ENCODE peak calls at places on chromosomes 16 and 17, in seven cellular contexts. R, I, P, O, Z, F and K are unnamed samples. For H3K4me1, the result is how much of the 10 kb centered on the place peaks cover.

GRCh38 chr16:88064889-88065746 is 113.9 kb downstream of the BANP start:
- DNase-seq in R (no peak), I (no peak), P (no peak), O (no peak), Z (peak), F (no peak), K (no peak)

GRCh38 chr17:57862990-57863667 is 13.3 kb upstream of the MRPS23 start:
- DNase-seq in R (no peak), I (no peak), P (no peak), O (no peak), Z (no peak), F (no peak), K (no peak)

GRCh38 chr17:17151962-17152361 is 54.2 kb downstream of the PLD6 start:
- DNase-seq in R (no peak), I (peak), P (peak), O (peak), Z (peak), F (peak), K (peak)

GRCh38 chr16:81804134-81804610 is 25.1 kb downstream of the PLCG2 start:
- DNase-seq in R (no peak), I (no peak), P (no peak), O (no peak), Z (no peak), F (no peak), K (no peak)

GRCh38 chr16:21117567-21117966 is 33.1 kb downstream of the DNAH3 start:
- DNase-seq in R (no peak), I (no peak), P (no peak), O (no peak), Z (no peak), F (no peak), K (no peak)

GRCh38 chr16:10504404-10504885 is 76.0 kb downstream of the EMP2 start:
- DNase-seq in R (no peak), I (no peak), P (no peak), O (no peak), Z (no peak), F (no peak), K (no peak)

GRCh38 chr16:17304124-17304813 is 166.5 kb downstream of the XYLT1 start:
- DNase-seq in R (peak), I (peak), P (no peak), O (peak), Z (no peak), F (no peak), K (no peak)

GRCh38 chr16:77383606-77384187 is 51.1 kb downstream of the ADAMTS18 start:
- DNase-seq in R (no peak), I (no peak), P (no peak), O (no peak), Z (no peak), F (no peak), K (no peak)

GRCh38 chr16:19011169-19011731 is 27.5 kb downstream of the TMC7 start:
- DNase-seq in R (no peak), I (no peak), P (no peak), O (no peak), Z (no peak), F (no peak), K (no peak)

GRCh38 chr17:9768381-9768934 is 22.9 kb downstream of the DHRS7C start:
- DNase-seq in R (peak), I (peak), P (no peak), O (no peak), Z (no peak), F (peak), K (no peak)

GRCh38 chr16:10754941-10755340 is 11.3 kb downstream of the NUBP1 start:
- DNase-seq in R (no peak), I (peak), P (no peak), O (no peak), Z (no peak), F (no peak), K (no peak)

GRCh38 chr16:11722468-11722808 is 20.2 kb downstream of the TXNDC11 start:
- DNase-seq in R (no peak), I (no peak), P (no peak), O (no peak), Z (no peak), F (no peak), K (no peak)

GRCh38 chr17:16297367-16298139 is 55.7 kb downstream of the CENPV start:
- DNase-seq in R (no peak), I (no peak), P (no peak), O (peak), Z (no peak), F (no peak), K (no peak)

GRCh38 chr16:27314161-27314723 is 468 bp downstream of the IL4R start:
- DNase-seq in R (peak), I (peak), P (no peak), O (peak), Z (peak), F (peak), K (peak)

GRCh38 chr16:82995927-82996441 is 369.2 kb downstream of the CDH13 start:
- DNase-seq in R (no peak), I (peak), P (no peak), O (peak), Z (peak), F (no peak), K (no peak)

GRCh38 chr17:3879181-3879580 is 13.7 kb downstream of the CAMKK1 start:
- DNase-seq in R (no peak), I (peak), P (no peak), O (no peak), Z (peak), F (no peak), K (no peak)

GRCh38 chr16:71540-72341 is 690 bp downstream of the RHBDF1 start:
- DNase-seq in R (peak), I (peak), P (peak), O (peak), Z (peak), F (peak), K (peak)

GRCh38 chr17:56325561-56325960 is 172.3 kb downstream of the ANKFN1 start:
- DNase-seq in R (no peak), I (no peak), P (no peak), O (no peak), Z (no peak), F (no peak), K (no peak)

GRCh38 chr16:89363621-89364393 is 126.6 kb downstream of the ANKRD11 start:
- DNase-seq in R (peak), I (peak), P (no peak), O (peak), Z (peak), F (peak), K (no peak)

GRCh38 chr16:19135896-19136438 is 22.2 kb downstream of the ITPRIPL2 start:
- DNase-seq in R (no peak), I (peak), P (no peak), O (peak), Z (peak), F (peak), K (no peak)

GRCh38 chr16:80583466-80583865 is 42.7 kb downstream of the DYNLRB2 start:
- DNase-seq in R (no peak), I (peak), P (no peak), O (no peak), Z (no peak), F (no peak), K (no peak)

GRCh38 chr16:89431158-89431584 is 59.2 kb downstream of the ANKRD11 start:
- DNase-seq in R (no peak), I (peak), P (no peak), O (peak), Z (no peak), F (peak), K (peak)

GRCh38 chr16:379183-379960 is 2.4 kb downstream of the PGAP6 start:
- DNase-seq in R (no peak), I (no peak), P (no peak), O (peak), Z (no peak), F (no peak), K (no peak)

GRCh38 chr16:31393056-31393455 is at the start of gene ITGAD:
- DNase-seq in R (no peak), I (no peak), P (no peak), O (no peak), Z (no peak), F (no peak), K (no peak)

GRCh38 chr17:17077101-17077500 is 34.8 kb downstream of the MPRIP start:
- DNase-seq in R (no peak), I (no peak), P (no peak), O (peak), Z (no peak), F (no peak), K (no peak)

GRCh38 chr16:17470871-17471744 is at the start of gene XYLT1:
- DNase-seq in R (no peak), I (peak), P (peak), O (peak), Z (peak), F (peak), K (peak)

GRCh38 chr16:10333321-10334032 is 52.4 kb upstream of the ATF7IP2 start:
- DNase-seq in R (no peak), I (no peak), P (no peak), O (peak), Z (no peak), F (no peak), K (no peak)

GRCh38 chr17:2170023-2170422 is 115.1 kb downstream of the HIC1 start:
- DNase-seq in R (no peak), I (no peak), P (no peak), O (peak), Z (no peak), F (no peak), K (no peak)

GRCh38 chr17:81902023-81902652 is at the start of gene NPB:
- DNase-seq in R (no peak), I (no peak), P (no peak), O (no peak), Z (peak), F (no peak), K (no peak)

GRCh38 chr17:80943346-80944145 is 48.1 kb upstream of the CHMP6 start:
- DNase-seq in R (no peak), I (no peak), P (no peak), O (no peak), Z (peak), F (no peak), K (no peak)

GRCh38 chr17:43545383-43545632 is 832 bp downstream of the ETV4 start:
- DNase-seq in R (no peak), I (peak), P (no peak), O (peak), Z (no peak), F (peak), K (no peak)

GRCh38 chr17:6231886-6232767 is 161.9 kb downstream of the WSCD1 start:
- DNase-seq in R (no peak), I (no peak), P (no peak), O (no peak), Z (no peak), F (peak), K (no peak)

GRCh38 chr16:22813946-22814325 is at the start of gene HS3ST2:
- DNase-seq in R (no peak), I (no peak), P (no peak), O (peak), Z (peak), F (no peak), K (peak)

GRCh38 chr17:35761601-35762000 is 914 bp downstream of the C17orf50 start:
- DNase-seq in R (no peak), I (no peak), P (no peak), O (no peak), Z (no peak), F (no peak), K (no peak)

GRCh38 chr17:35765731-35766488 is 5.2 kb downstream of the C17orf50 start:
- DNase-seq in R (no peak), I (no peak), P (no peak), O (no peak), Z (no peak), F (no peak), K (no peak)

GRCh38 chr17:35765086-35765710 is 4.5 kb downstream of the C17orf50 start:
- DNase-seq in R (no peak), I (no peak), P (no peak), O (no peak), Z (no peak), F (no peak), K (peak)

GRCh38 chr17:35764123-35764991 is 3.7 kb downstream of the C17orf50 start:
- DNase-seq in R (peak), I (peak), P (peak), O (peak), Z (peak), F (peak), K (peak)

DNA sequence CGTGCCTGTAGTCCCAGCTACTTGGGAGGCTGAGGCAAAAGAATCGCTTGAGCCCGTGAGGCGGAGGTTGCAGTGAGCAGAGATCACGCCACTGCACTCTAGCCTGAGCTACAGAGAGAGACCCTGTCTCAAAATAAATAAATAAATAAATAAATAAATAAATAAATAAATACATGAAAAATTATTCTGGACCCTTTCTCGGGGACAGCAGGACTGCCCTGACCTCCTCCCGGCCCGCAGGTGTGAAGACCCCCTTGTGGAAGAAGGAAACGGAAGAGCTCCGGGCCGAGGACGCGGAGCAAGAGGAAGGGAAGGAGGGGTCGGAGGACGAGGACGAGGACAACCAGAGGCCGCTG is 3.1 kb downstream of the C17orf50 start:
- DNase-seq in R (no peak), I (no peak), P (no peak), O (no peak), Z (no peak), F (no peak), K (no peak)
- H3K4me3 ChIP-seq in R (no peak), I (peak), P (peak), O (no peak), Z (peak), F (peak), K (peak)

GRCh38 chr17:21213005-21213404 is 956 bp downstream of the TMEM11 start:
- DNase-seq in R (no peak), I (no peak), P (no peak), O (no peak), Z (no peak), F (no peak), K (no peak)

GRCh38 chr17:21213491-21214014 is 408 bp downstream of the TMEM11 start:
- DNase-seq in R (no peak), I (no peak), P (no peak), O (peak), Z (no peak), F (peak), K (peak)

GRCh38 chr17:21214777-21215541 is 998 bp upstream of the TMEM11 start:
- DNase-seq in R (no peak), I (no peak), P (no peak), O (no peak), Z (no peak), F (peak), K (no peak)

GRCh38 chr17:21215935-21216334 is 2.0 kb upstream of the TMEM11 start:
- DNase-seq in R (no peak), I (no peak), P (no peak), O (no peak), Z (no peak), F (no peak), K (no peak)

DNA sequence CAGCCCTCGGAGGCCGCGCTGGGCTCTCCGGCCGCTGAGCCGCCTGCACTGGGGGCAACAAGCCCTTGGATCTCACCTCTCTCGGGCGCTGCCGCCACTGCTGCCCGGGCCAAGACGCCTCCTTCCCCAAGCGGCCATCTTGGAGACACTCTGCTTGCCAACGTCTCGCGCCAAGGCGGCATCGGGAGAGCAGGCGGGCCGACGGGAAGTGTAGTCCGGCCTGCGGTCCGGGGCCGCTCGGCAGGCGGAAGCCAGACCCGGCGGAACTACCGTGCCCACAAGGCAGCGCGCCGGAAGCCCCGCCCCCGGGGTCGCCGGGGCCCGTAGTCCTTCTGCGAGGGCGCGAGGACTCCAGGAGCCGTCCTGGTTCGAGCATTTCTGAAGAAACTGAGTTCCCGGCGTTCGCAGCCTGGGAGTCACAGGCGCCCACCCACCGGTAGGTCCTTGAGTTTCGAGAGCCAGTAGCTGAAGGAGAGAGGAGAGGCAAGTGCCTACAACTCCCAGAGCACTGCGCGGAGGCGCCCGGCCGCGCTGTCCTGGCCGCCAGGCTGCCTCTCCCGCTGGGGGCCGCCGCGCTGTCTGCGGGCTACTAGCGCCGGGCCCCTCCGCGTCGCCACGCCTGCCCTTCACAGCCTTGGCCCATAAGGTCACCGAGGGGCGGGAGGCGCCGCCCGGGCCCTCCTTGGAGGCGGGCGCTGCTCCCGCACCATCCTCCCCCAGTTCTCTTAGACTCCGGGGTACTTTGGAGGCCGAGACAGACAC is at the start of gene TMEM11:
- DNase-seq in R (peak), I (peak), P (peak), O (peak), Z (peak), F (peak), K (peak)
- TF ChIP-seq POLR2A in R (peak), I (peak), P (peak), O (peak), Z (no peak), F (peak), K (no peak)

GRCh38 chr16:84074721-84075120 is 32.1 kb upstream of the SLC38A8 start:
- DNase-seq in R (no peak), I (no peak), P (no peak), O (no peak), Z (peak), F (no peak), K (no peak)
- H3K4me1 ChIP-seq in R (under half), I (under half), P (under half), O (under half), Z (under half), F (under half), K (under half)

GRCh38 chr16:86479419-86479818 is 30.9 kb upstream of the FOXF1 start:
- DNase-seq in R (no peak), I (peak), P (no peak), O (no peak), Z (no peak), F (no peak), K (no peak)

GRCh38 chr16:86476956-86477530 is 33.3 kb upstream of the FOXF1 start:
- DNase-seq in R (no peak), I (no peak), P (no peak), O (no peak), Z (no peak), F (no peak), K (no peak)

GRCh38 chr16:86480444-86480843 is 29.9 kb upstream of the FOXF1 start:
- DNase-seq in R (no peak), I (no peak), P (no peak), O (no peak), Z (no peak), F (no peak), K (no peak)

GRCh38 chr16:86478779-86479178 is 31.5 kb upstream of the FOXF1 start:
- DNase-seq in R (no peak), I (no peak), P (no peak), O (no peak), Z (no peak), F (no peak), K (no peak)

GRCh38 chr16:86477642-86478041 is 32.7 kb upstream of the FOXF1 start:
- DNase-seq in R (no peak), I (peak), P (no peak), O (no peak), Z (no peak), F (no peak), K (no peak)
- H3K4me3 ChIP-seq in R (no peak), I (no peak), P (no peak), O (no peak), Z (no peak), F (no peak), K (no peak)

GRCh38 chr17:45147581-45148182 is 593 bp upstream of the HEXIM1 start:
- DNase-seq in R (peak), I (peak), P (peak), O (peak), Z (peak), F (peak), K (peak)
- TF ChIP-seq POLR2A in R (peak), I (no peak), P (peak), O (no peak), Z (no peak), F (no peak), K (no peak)

GRCh38 chr16:56583351-56583910 is 5.9 kb upstream of the MT3 start:
- DNase-seq in R (no peak), I (no peak), P (no peak), O (no peak), Z (no peak), F (no peak), K (no peak)

GRCh38 chr16:56576585-56577299 is 11.9 kb downstream of the MT4 start:
- DNase-seq in R (peak), I (peak), P (no peak), O (peak), Z (peak), F (peak), K (peak)

GRCh38 chr16:56577300-56577625 is 12.1 kb upstream of the MT3 start:
- DNase-seq in R (no peak), I (no peak), P (no peak), O (no peak), Z (no peak), F (no peak), K (no peak)

GRCh38 chr16:56584276-56584675 is 5.1 kb upstream of the MT3 start:
- DNase-seq in R (no peak), I (no peak), P (no peak), O (no peak), Z (no peak), F (no peak), K (no peak)

GRCh38 chr16:56580391-56581048 is 8.8 kb upstream of the MT3 start:
- DNase-seq in R (no peak), I (no peak), P (no peak), O (no peak), Z (no peak), F (no peak), K (no peak)
- H3K4me1 ChIP-seq in R (under half), I (under half), P (under half), O (under half), Z (under half), F (under half), K (under half)

GRCh38 chr16:3960049-3960809 is 79.7 kb upstream of the CREBBP start:
- DNase-seq in R (no peak), I (no peak), P (no peak), O (no peak), Z (no peak), F (peak), K (no peak)
- H3K4me3 ChIP-seq in R (peak), I (peak), P (peak), O (peak), Z (peak), F (peak), K (peak)